ENCODE peak calls at places on chromosome 5, in eight cellular contexts. N, A, Q, O, G, U, X and C are unnamed samples.

GRCh38 chr5:45639038-45639437 is 57.1 kb downstream of the HCN1 start:
- DNase-seq in A (no peak), N (no peak), O (no peak), Q (no peak), U (no peak), X (no peak), G (no peak), C (no peak)

GRCh38 chr5:42502613-42503470 is 79.6 kb downstream of the GHR start:
- DNase-seq in A (no peak), O (no peak), G (no peak), X (no peak), U (no peak), Q (no peak), N (no peak), C (no peak)

GRCh38 chr5:64827703-64828102 is 59.0 kb downstream of the CWC27 start:
- DNase-seq in A (no peak), U (no peak), O (no peak), G (no peak), Q (no peak), N (no peak), X (no peak), C (no peak)

GRCh38 chr5:56479701-56480304 is 246.7 kb upstream of the ANKRD55 start:
- DNase-seq in N (no peak), A (peak; percentile 13), G (peak; percentile 14), Q (no peak), U (no peak), O (no peak), X (no peak), C (no peak)

GRCh38 chr5:172885594-172886340 is 51.7 kb downstream of the ERGIC1 start:
- DNase-seq in A (no peak), N (no peak), Q (no peak), U (peak; percentile 39), X (no peak), G (no peak), O (no peak), C (no peak)

GRCh38 chr5:33701251-33701650 is 190.5 kb downstream of the ADAMTS12 start:
- DNase-seq in A (no peak), N (no peak), X (no peak), O (no peak), Q (peak; percentile 61), G (no peak), U (no peak), C (no peak)

GRCh38 chr5:143262393-143263174 is 140.9 kb downstream of the NR3C1 start:
- DNase-seq in N (no peak), O (no peak), G (no peak), U (no peak), Q (peak; percentile 99), A (no peak), X (no peak), C (no peak)

GRCh38 chr5:51187953-51188591 is 195.2 kb upstream of the ISL1 start:
- DNase-seq in O (no peak), U (no peak), X (no peak), N (no peak), Q (no peak), G (no peak), A (no peak), C (no peak)

GRCh38 chr5:177023247-177023703 is 779 bp downstream of the ZNF346 start:
- DNase-seq in O (no peak), U (no peak), X (no peak), A (no peak), G (no peak), Q (peak; percentile 16), N (no peak), C (no peak)

GRCh38 chr5:19608434-19608833 is 379.6 kb downstream of the CDH18 start:
- DNase-seq in O (no peak), Q (no peak), A (no peak), U (no peak), X (no peak), G (no peak), N (no peak), C (no peak)

GRCh38 chr5:75952291-75952690 is 130.9 kb upstream of the SV2C start:
- DNase-seq in N (no peak), O (no peak), X (no peak), Q (no peak), G (no peak), A (no peak), U (no peak), C (no peak)

GRCh38 chr5:8766448-8766847 is 779.4 kb downstream of the SEMA5A start:
- DNase-seq in G (no peak), U (no peak), Q (no peak), X (no peak), O (no peak), N (no peak), A (no peak), C (no peak)

GRCh38 chr5:143094087-143094511 is 309.4 kb downstream of the NR3C1 start:
- DNase-seq in U (peak; percentile 27), G (peak; percentile 10), O (no peak), N (no peak), A (no peak), Q (peak; percentile 61), X (no peak), C (no peak)

GRCh38 chr5:124628721-124629596 is 117.5 kb downstream of the ZNF608 start:
- DNase-seq in N (no peak), U (peak; percentile 59), X (no peak), A (no peak), Q (peak; percentile 99), O (peak; percentile 79), G (no peak), C (no peak)

GRCh38 chr5:124860271-124860670 is 113.8 kb upstream of the ZNF608 start:
- DNase-seq in X (no peak), N (no peak), A (no peak), U (no peak), G (no peak), Q (peak; percentile 16), O (no peak), C (no peak)

GRCh38 chr5:74542477-74542876 is 98.1 kb downstream of the ENC1 start:
- DNase-seq in A (no peak), U (no peak), X (no peak), N (no peak), O (no peak), Q (no peak), G (no peak), C (no peak)

GRCh38 chr5:97528941-97529340 is 345.9 kb upstream of the RIOK2 start:
- DNase-seq in N (no peak), O (no peak), X (no peak), A (no peak), Q (peak; percentile 77), U (no peak), G (no peak), C (no peak)

DNA sequence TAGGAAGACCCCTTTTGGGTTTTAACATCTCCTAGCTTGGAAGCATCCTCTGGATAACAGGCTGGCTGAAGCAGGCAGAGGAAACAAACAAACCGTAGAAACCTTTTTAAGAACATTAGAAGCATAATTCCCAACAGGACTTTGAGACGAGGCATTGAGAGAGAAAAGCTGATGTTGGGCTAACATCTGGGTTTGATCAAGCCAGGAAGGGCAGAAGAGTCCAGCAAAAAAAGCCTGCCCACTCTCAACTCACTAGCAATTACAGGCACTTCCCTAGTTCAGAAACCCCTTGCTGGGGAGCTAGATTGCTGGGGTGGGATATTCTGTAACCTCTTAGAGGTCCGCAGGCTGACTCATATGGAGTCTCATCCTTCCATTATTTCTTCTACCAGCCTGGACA is 75.4 kb upstream of the CTNNA1 start:
- DNase-seq in N (no peak), O (no peak), A (no peak), Q (no peak), U (no peak), X (no peak), G (no peak), C (no peak)
- H3K4me1 ChIP-seq in N (no peaks in the 10 kb centered on the region), O (no peaks in the 10 kb centered on the region), A (peaks cover 11% of the 10 kb centered on the region), Q (no peaks in the 10 kb centered on the region), U (no peaks in the 10 kb centered on the region), X (no peaks in the 10 kb centered on the region), G (no peaks in the 10 kb centered on the region), C (no peaks in the 10 kb centered on the region)

DNA sequence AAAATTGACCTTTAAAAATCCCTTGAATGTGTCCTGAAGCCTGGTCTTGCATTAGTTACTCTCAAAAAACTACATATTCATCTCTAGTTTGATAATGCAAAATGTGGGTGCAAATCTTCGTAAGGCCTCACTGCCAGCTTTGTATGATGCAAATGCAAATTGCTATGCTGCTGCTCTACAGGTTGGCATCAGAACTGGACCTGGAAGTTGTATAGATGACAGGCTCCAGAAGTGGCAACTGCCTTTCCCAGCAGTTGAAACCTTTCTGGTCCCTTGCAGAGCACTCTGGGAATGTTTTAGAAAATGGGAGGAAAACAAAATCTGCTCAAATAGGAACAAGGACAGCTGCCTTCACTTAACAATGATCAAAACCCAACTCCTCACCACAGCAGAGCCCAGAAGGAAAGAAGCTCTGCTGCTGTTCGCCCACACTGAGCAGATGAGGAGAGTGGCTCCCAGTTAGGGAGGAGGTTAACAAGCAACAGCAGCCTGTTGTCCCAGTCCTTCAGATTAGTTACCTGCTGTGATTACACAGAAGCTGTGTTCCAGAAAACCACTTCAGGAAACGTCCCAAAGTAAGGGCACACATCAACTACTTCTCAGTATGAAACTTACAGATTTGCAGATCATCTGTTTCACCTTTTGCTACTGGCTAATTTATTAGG is 93.5 kb downstream of the PLPP1 start:
- DNase-seq in X (no peak), N (no peak), A (no peak), G (no peak), U (no peak), Q (no peak), O (no peak), C (no peak)
- H3K4me1 ChIP-seq in X (peaks cover 84% of the 10 kb centered on the region), N (peaks cover 5% of the 10 kb centered on the region), A (peaks cover 20% of the 10 kb centered on the region), G (peaks cover 3% of the 10 kb centered on the region), U (peaks cover 10% of the 10 kb centered on the region), Q (peaks cover 14% of the 10 kb centered on the region), O (peaks cover 59% of the 10 kb centered on the region), C (peaks cover 10% of the 10 kb centered on the region)

DNA sequence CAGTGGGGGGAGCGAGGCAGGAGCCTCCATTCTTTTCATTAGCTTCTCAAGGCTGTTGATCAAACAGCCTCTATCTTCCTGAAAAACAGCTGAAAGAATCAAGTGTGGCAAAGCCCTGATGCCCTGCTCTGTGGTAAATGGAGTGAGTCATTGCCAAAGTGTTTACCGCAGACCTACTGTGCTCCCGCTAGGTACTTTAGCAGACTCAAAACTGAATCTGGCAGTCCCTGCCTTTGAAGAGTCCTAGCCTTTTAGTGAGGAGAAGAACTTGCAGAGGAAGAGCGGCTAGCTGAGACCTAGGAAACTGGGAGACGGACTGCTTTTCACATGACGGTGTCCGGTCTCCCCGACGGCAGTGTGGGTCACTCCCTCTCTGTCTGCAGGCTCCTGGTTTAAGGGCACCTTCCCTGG is 3.3 kb downstream of the ANKRD33B start:
- DNase-seq in U (no peak), O (no peak), N (no peak), Q (no peak), G (no peak), A (no peak), X (no peak), C (no peak)
- H3K4me1 ChIP-seq in U (no peaks in the 10 kb centered on the region), O (peaks cover 49% of the 10 kb centered on the region), N (no peaks in the 10 kb centered on the region), Q (peaks cover 27% of the 10 kb centered on the region), G (peaks cover 14% of the 10 kb centered on the region), A (peaks cover 29% of the 10 kb centered on the region), X (peaks cover 53% of the 10 kb centered on the region), C (peaks cover 76% of the 10 kb centered on the region)

DNA sequence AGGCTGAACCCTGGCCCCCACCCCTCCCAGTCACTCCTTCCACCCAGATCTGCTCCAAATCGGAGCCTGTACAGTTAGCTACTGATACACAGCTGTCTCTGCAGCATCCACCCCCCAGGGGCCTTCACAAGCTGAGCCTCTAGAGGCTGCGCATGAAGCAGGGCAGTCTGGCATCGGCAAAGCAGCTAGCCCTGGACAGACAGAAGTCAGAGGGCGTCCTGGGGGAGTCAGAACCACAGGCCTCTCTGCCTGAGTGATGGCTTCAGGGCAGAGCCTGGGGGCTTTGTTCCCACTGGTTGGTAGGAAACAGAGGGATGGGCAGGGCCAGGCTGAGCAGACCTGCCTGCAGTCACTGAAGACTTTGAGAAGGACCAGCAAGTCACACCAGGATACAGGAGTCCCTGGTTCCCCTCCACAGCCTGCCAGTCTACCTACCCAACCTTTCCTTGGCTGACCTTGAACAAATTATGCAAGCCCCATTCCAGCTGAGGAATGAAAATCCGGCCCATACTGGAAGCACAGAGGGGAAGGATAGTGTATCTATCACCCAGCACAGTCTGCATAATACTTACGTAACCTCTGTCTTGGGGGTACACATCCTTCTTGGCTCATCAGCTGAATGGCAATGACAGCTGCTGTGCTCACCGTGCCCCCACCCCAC is 8.7 kb downstream of the VDAC1 start:
- DNase-seq in U (no peak), O (peak; percentile 49), G (no peak), N (peak; percentile 7), Q (no peak), A (peak; percentile 45), X (no peak), C (no peak)
- H3K4me1 ChIP-seq in U (peaks cover 47% of the 10 kb centered on the region), O (peaks cover 72% of the 10 kb centered on the region), G (peaks cover 5% of the 10 kb centered on the region), N (peaks cover 21% of the 10 kb centered on the region), Q (peaks cover 41% of the 10 kb centered on the region), A (peaks cover 67% of the 10 kb centered on the region), X (peaks cover 100% of the 10 kb centered on the region), C (peaks cover 94% of the 10 kb centered on the region)